ENCODE peak calls at places on chromosomes 11 and 22, in seven cellular contexts. Y is GM12892, N is K562, O is GM12878, Q is HepG2, V is SK-N-SH, B is H1. D is an unnamed sample.

GRCh38 chr22:49449811-49450386 is 377.8 kb downstream of the BRD1 start:
- DNase-seq in Y (no peak), N (no peak), O (no peak), Q (no peak), V (no peak), B (no peak), D (no peak)

GRCh38 chr11:123386746-123387510 is 43.1 kb upstream of the GRAMD1B start:
- DNase-seq in Y (no peak), N (no peak), O (no peak), Q (no peak), V (no peak), B (no peak), D (no peak)

GRCh38 chr22:49370841-49371301 is 456.8 kb downstream of the BRD1 start:
- DNase-seq in Y (no peak), N (no peak), O (no peak), Q (no peak), V (no peak), B (peak), D (no peak)

GRCh38 chr11:32562839-32563599 is 20.6 kb upstream of the EIF3M start:
- DNase-seq in Y (no peak), N (no peak), O (no peak), Q (no peak), V (no peak), B (no peak), D (no peak)

GRCh38 chr22:41499624-41500280 is 30.8 kb downstream of the ACO2 start:
- DNase-seq in Y (no peak), N (no peak), O (no peak), Q (no peak), V (no peak), B (no peak), D (no peak)

GRCh38 chr11:93757924-93758865 is 16.7 kb downstream of the C11orf54 start:
- DNase-seq in Y (no peak), N (no peak), O (no peak), Q (no peak), V (no peak), B (no peak), D (no peak)

GRCh38 chr11:133964946-133965632 is 8.3 kb upstream of the IGSF9B start:
- DNase-seq in Y (no peak), N (no peak), O (no peak), Q (no peak), V (no peak), B (no peak), D (no peak)

GRCh38 chr11:48081151-48082010 is 101.0 kb downstream of the PTPRJ start:
- DNase-seq in Y (no peak), N (no peak), O (no peak), Q (no peak), V (no peak), B (no peak), D (no peak)

GRCh38 chr11:133953571-133953970 is 3.2 kb downstream of the IGSF9B start:
- DNase-seq in Y (no peak), N (no peak), O (no peak), Q (no peak), V (no peak), B (no peak), D (no peak)

GRCh38 chr11:116096596-116096995 is 592.4 kb upstream of the CADM1 start:
- DNase-seq in Y (no peak), N (no peak), O (no peak), Q (no peak), V (no peak), B (no peak), D (no peak)

GRCh38 chr11:107593941-107594340 is 3.0 kb downstream of the ELMOD1 start:
- DNase-seq in Y (no peak), N (no peak), O (no peak), Q (no peak), V (no peak), B (no peak), D (no peak)

GRCh38 chr11:29260939-29261705 is 755.7 kb downstream of the KCNA4 start:
- DNase-seq in Y (no peak), N (no peak), O (no peak), Q (peak), V (no peak), B (no peak), D (no peak)

GRCh38 chr22:43227231-43227630 is 40.3 kb upstream of the TTLL12 start:
- DNase-seq in Y (no peak), N (peak), O (no peak), Q (no peak), V (peak), B (no peak), D (no peak)

GRCh38 chr22:43230571-43230970 is 43.6 kb upstream of the TTLL12 start:
- DNase-seq in Y (no peak), N (no peak), O (no peak), Q (no peak), V (no peak), B (no peak), D (no peak)

GRCh38 chr22:43228863-43229262 is 41.9 kb upstream of the TTLL12 start:
- DNase-seq in Y (no peak), N (no peak), O (no peak), Q (no peak), V (no peak), B (no peak), D (no peak)

GRCh38 chr22:43226368-43226979 is 39.5 kb upstream of the TTLL12 start:
- DNase-seq in Y (no peak), N (peak), O (no peak), Q (peak), V (peak), B (peak), D (no peak)

DNA sequence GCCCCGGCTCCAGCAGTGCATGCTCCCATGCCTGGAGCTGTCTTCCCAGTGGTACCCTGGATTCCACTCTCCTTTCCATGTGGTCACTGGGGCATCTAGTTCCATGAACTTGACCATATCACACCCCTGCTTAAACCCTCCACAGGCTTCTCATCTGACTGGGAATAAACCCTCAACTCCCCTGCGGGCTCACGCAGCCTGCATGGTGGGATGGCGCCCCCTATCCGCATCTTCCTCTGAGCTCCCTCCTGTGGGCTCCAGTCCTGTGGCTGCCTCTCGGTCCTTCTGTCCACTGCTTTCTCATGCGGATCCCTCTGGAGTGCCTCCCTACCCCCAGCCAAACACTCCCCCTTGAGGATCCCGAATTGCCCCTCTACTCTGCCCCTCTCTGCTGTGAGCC is 41.4 kb upstream of the TTLL12 start:
- DNase-seq in Y (no peak), N (peak), O (no peak), Q (no peak), V (peak), B (peak), D (no peak)
- TF ChIP-seq TAF1 in Y (no peak), N (no peak), O (no peak), Q (no peak), V (no peak), B (no peak), D (no peak)

DNA sequence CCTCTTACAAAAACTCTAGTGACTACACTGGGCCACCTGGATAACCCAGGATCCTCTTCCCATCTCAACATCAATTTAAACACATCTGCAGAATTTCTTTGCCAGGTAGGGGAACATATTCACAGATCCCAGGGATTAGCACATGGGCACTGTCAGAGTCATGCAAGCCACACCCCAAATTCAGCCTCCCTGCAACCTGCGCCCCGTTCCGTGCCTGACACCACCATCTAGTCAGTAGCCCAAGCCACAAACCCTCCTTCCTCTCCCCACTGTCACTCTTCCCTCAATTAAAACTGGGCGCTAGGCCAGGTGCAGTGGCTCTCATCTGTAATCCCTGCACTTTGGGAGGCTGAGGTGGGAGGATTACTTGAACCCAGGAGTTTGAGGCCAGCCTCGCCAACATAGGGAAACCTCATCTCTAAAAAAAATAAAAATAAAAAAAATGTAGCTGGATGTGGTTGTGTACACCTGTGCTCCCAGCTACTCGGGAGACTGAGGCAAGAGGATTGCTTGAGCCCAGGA is 6.4 kb downstream of the FADD start:
- DNase-seq in Y (no peak), N (no peak), O (no peak), Q (no peak), V (no peak), B (no peak), D (no peak)
- TF ChIP-seq TAF1 in Y (no peak), N (no peak), O (no peak), Q (no peak), V (no peak), B (no peak), D (no peak)

GRCh38 chr11:67252831-67253239 is 13.4 kb upstream of the GRK2 start:
- DNase-seq in Y (no peak), N (no peak), O (no peak), Q (no peak), V (no peak), B (no peak), D (no peak)
- TF ChIP-seq TAF1 in Y (no peak), N (no peak), O (no peak), Q (no peak), V (no peak), B (no peak), D (no peak)

GRCh38 chr11:130522284-130522961 is 74.0 kb downstream of the ADAMTS15 start:
- DNase-seq in Y (no peak), N (peak), O (no peak), Q (peak), V (peak), B (peak), D (no peak)

GRCh38 chr11:130523166-130523565 is 74.7 kb downstream of the ADAMTS15 start:
- DNase-seq in Y (no peak), N (no peak), O (no peak), Q (no peak), V (no peak), B (peak), D (no peak)

GRCh38 chr11:130518164-130518563 is 69.7 kb downstream of the ADAMTS15 start:
- DNase-seq in Y (no peak), N (no peak), O (no peak), Q (no peak), V (no peak), B (no peak), D (no peak)

GRCh38 chr11:130519128-130519932 is 70.9 kb downstream of the ADAMTS15 start:
- DNase-seq in Y (no peak), N (no peak), O (no peak), Q (no peak), V (no peak), B (peak), D (no peak)

GRCh38 chr11:130520231-130520630 is 71.8 kb downstream of the ADAMTS15 start:
- DNase-seq in Y (no peak), N (no peak), O (no peak), Q (no peak), V (no peak), B (peak), D (no peak)
- TF ChIP-seq TAF1 in Y (no peak), N (no peak), O (no peak), Q (no peak), V (no peak), B (no peak), D (no peak)

DNA sequence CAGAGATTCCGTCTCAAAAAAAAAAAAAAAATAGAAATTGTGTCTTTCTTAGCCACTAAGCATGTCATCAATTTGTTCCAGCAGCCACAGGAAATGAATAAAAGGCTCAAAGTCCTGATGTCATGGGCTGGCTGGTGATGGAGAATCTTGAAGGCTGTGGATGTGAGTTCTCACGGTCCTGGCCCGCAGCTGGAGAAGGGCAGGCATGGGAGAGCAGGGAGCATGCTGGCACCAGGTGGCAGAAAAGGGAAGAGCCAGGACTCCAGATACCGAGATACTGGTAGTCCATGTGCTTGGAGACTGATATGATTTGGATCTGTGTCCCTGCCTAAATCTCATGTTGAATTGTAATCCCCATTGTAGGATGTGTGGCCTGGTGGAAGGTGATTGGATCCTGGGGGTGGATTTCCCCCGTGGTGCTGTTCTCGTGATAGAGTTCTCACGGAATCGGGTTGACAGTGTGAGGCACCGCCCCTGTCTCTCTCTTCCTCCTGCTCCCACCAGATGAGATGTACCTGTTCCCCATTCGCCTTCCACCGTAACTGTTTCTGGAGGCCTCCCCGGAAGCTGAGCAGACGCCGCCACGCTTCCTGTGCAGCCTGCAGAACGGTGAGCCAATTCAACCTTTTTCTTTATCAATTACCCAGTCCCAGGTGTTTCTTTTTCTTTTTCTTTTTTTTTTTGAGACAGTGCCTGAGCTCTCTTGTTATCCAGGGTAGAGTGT is 18.1 kb downstream of the MRGPRD start:
- DNase-seq in Y (no peak), N (no peak), O (no peak), Q (no peak), V (no peak), B (no peak), D (no peak)
- TF ChIP-seq TAF1 in Y (no peak), N (no peak), O (no peak), Q (no peak), V (no peak), B (no peak), D (no peak)

DNA sequence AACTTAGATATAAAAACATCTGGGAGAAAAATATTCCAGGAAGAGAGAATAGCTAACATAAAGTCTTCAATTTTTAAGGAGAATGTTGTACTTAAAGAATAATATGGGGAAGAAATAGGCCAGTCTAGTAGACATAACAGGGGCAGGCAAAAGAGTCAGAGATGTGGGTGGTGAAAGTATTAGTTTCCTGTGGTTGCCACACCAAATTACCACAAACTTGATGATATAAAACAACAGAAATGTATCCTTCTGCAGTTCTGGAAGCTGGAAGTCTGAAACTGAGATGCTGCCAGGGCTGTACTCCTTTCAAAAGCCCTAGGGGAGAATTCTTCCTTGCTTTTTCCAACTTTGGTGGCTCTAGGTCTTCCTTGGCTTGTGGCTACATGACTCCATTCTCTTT is 1309.7 kb downstream of the LRRC4C start:
- DNase-seq in Y (no peak), N (no peak), O (no peak), Q (no peak), V (no peak), B (no peak), D (no peak)
- TF ChIP-seq TAF1 in Y (no peak), N (no peak), O (no peak), Q (no peak), V (no peak), B (no peak), D (no peak)

GRCh38 chr11:59206635-59207034 is 6.1 kb downstream of the MPEG1 start:
- DNase-seq in Y (no peak), N (peak), O (no peak), Q (peak), V (peak), B (peak), D (no peak)

GRCh38 chr11:59205664-59206063 is 7.1 kb downstream of the MPEG1 start:
- DNase-seq in Y (no peak), N (no peak), O (no peak), Q (no peak), V (no peak), B (no peak), D (no peak)

GRCh38 chr11:59208956-59209355 is 3.8 kb downstream of the MPEG1 start:
- DNase-seq in Y (no peak), N (no peak), O (no peak), Q (no peak), V (no peak), B (no peak), D (no peak)

GRCh38 chr11:59204736-59205135 is 8.0 kb downstream of the MPEG1 start:
- DNase-seq in Y (no peak), N (no peak), O (no peak), Q (no peak), V (no peak), B (no peak), D (no peak)

DNA sequence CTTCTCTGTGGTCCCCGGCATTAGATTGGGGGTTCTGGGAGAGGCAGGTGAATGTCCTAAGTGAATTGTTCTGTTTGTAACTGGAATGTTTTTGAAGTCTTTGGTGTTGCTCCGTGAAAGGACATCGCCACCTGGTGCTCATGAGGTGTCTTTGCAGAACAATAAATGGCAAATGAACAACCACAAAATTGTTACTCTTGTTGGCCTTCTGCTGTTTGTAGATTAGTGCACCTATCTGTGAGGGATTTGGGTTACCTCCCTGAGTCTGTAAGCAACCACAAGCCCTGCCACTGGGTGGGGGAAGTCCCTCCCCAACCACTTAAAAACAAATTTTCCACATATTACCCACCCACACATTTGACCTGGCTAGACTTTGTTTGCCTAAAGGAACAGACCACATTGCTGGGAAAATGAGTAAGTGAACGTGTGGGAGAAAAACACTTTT is 4.7 kb downstream of the MPEG1 start:
- DNase-seq in Y (no peak), N (peak), O (peak), Q (peak), V (peak), B (no peak), D (no peak)
- TF ChIP-seq TAF1 in Y (no peak), N (no peak), O (peak), Q (no peak), V (no peak), B (no peak), D (no peak)

GRCh38 chr22:27835446-27835845 is 33.9 kb upstream of the MN1 start:
- DNase-seq in Y (no peak), N (no peak), O (no peak), Q (no peak), V (no peak), B (no peak), D (no peak)
- TF ChIP-seq TAF1 in Y (no peak), N (no peak), O (no peak), Q (no peak), V (no peak), B (no peak), D (no peak)

GRCh38 chr22:47047321-47048122 is 285.1 kb downstream of the TBC1D22A start:
- DNase-seq in Y (no peak), N (no peak), O (no peak), Q (no peak), V (no peak), B (no peak), D (no peak)
- TF ChIP-seq TAF1 in Y (no peak), N (no peak), O (no peak), Q (no peak), V (no peak), B (no peak), D (no peak)

DNA sequence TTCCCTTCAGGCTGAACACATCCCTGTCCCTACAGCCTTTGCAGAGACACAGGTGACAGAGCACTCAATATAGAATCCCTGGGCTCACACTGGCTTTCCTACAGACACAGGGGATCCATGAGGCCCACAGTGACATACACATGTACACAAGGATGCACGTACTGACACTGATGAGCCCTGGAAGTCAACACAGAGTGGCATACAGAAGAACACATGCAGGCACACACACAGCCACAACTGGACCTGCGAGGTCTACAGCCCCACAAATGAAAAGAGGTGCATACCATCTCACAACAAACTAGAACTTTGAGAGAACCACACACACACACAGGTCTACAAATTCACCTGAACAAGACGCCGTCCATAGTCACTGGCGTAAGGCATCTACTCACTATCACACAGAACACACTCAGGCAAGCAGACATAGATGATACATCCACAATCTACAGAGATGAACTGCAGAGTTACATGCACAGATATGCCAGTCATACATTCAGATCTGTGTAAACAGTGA is 3.5 kb upstream of the ZNF74 start:
- DNase-seq in Y (no peak), N (peak), O (no peak), Q (no peak), V (no peak), B (no peak), D (no peak)
- TF ChIP-seq TAF1 in Y (no peak), N (no peak), O (no peak), Q (no peak), V (no peak), B (no peak), D (no peak)

D was measured in GM12891.